ENCODE peak calls at places on chromosomes 7 and 10, in four cellular contexts. G is GM12878, O is K562, Y is endothelial cell of umbilical vein. U is an unnamed sample.

GRCh38 chr10:126902157-126902556 is 3.1 kb upstream of the DOCK1 start:
- DNase-seq in G (no peak), O (no peak), Y (no peak), U (peak; percentile 69)

GRCh38 chr10:132452216-132452650 is 55.2 kb downstream of the PWWP2B start:
- DNase-seq in G (no peak), O (no peak), Y (no peak), U (no peak)

GRCh38 chr10:76582536-76582935 is 1055.1 kb downstream of the KCNMA1 start:
- DNase-seq in G (no peak), O (no peak), Y (no peak), U (peak; percentile 65)

GRCh38 chr7:93350338-93350737 is 118.2 kb downstream of the VPS50 start:
- DNase-seq in G (no peak), O (no peak), Y (no peak), U (no peak)

GRCh38 chr7:3107228-3107763 is 63.6 kb upstream of the CARD11 start:
- DNase-seq in G (no peak), O (no peak), Y (no peak), U (no peak)

GRCh38 chr7:22255342-22255741 is 101.6 kb downstream of the RAPGEF5 start:
- DNase-seq in G (no peak), O (no peak), Y (no peak), U (no peak)

GRCh38 chr7:151930695-151931094 is 25.6 kb upstream of the GALNTL5 start:
- DNase-seq in G (no peak), O (no peak), Y (no peak), U (no peak)

GRCh38 chr7:19681596-19681995 is 27.2 kb downstream of the POLR1F start:
- DNase-seq in G (no peak), O (no peak), Y (no peak), U (no peak)

GRCh38 chr10:114489521-114490310 is 85.4 kb upstream of the AFAP1L2 start:
- DNase-seq in G (no peak), O (no peak), Y (peak; percentile 83), U (no peak)

GRCh38 chr7:40965745-40966144 is 737.1 kb downstream of the INHBA start:
- DNase-seq in G (peak; percentile 15), O (no peak), Y (no peak), U (no peak)

GRCh38 chr10:130689743-130690626 is 553.8 kb downstream of the GLRX3 start:
- DNase-seq in G (no peak), O (no peak), Y (no peak), U (no peak)

GRCh38 chr10:7857259-7857658 is 39.0 kb downstream of the TAF3 start:
- DNase-seq in G (no peak), O (no peak), Y (peak; percentile 14), U (no peak)

GRCh38 chr7:115975766-115976165 is 54.8 kb downstream of the TFEC start:
- DNase-seq in G (no peak), O (no peak), Y (no peak), U (no peak)

GRCh38 chr10:124517931-124518330 is 56.3 kb downstream of the LHPP start:
- DNase-seq in G (no peak), O (no peak), Y (no peak), U (no peak)

DNA sequence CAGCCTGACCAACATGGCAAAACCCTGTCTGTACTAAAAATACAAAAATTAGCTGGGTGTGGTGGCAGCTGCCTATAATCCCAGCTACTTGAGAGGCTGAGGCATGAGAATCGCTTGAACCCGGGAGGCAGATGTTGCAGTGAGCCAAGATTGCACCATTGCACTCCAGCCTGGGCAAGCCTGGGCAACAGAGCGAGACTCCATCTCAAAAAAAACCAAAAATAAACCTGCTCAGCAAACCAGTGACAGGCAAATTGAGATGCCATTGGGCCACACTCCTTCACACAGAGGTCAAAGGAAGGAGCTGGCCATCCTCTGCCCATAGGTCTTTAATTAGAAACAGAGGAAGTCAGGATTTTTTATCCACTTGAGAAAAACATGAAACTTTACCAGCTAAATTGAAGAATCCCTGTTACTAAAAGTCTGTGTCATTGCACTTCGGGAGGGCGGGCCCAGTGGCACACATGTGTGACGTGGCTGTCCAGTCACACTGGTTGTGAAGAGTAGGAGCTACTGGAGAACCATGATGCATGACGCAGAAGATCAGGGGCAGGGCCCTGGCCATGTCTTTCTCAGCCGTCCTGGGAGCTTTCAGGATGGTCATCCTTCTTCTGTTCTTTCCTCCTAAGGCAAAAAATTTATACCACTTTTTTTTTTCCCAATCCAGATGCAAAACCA is 118.3 kb upstream of the ZNF438 start:
- DNase-seq in G (no peak), O (no peak), Y (no peak), U (no peak)
- TF ChIP-seq POLR2A in G (no peak), O (no peak), Y (no peak), U (no peak)

GRCh38 chr10:14325325-14325955 is 5.3 kb downstream of the FRMD4A start:
- DNase-seq in G (no peak), O (peak; percentile 56), Y (peak; percentile 35), U (peak; percentile 12)
- TF ChIP-seq FOS in G (no peak), O (no peak), Y (no peak), U (no peak)

DNA sequence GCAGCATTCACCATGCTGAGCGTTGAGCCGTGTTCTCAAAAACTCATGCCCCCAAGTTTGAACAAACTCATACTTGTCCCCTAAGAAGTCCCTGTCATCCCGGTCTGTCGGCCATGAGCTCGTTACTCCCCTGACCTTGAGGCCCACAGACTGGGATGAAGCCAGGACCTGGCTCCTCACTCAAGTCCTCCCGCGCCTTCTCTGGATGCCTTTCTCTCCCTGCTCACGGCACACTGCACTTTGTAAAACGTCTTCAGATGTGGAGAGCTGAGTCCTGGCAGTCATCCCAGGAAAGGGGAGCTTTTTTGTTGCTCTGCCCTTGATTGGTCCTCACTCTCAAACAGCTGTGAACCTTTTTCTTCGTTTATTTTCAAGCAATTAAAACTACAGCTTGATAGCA is 110.8 kb downstream of the JAZF1 start:
- DNase-seq in G (no peak), O (no peak), Y (no peak), U (peak; percentile 79)
- TF ChIP-seq POLR2A in G (no peak), O (no peak), Y (no peak), U (no peak)

DNA sequence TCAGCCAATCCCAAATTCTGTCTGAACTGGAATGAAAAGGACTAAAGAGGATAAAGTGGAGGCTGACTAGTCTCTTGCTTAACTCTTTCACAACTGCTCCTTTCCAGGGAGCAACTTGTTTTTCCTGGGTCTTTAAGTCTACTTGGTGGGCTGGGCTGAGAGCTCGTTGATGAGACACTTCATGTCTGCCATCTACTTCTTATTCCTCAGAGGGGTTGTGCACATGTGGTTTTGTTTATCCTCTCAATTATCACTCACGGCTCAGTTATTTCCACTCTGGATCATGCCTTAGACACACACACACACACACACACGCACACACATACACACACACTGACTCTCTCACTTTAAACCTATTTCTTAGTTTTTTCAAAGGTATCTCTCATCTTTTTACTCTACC is 298.6 kb upstream of the MTPN start:
- DNase-seq in G (no peak), O (no peak), Y (no peak), U (no peak)
- TF ChIP-seq FOS in G (no peak), O (no peak), Y (no peak), U (no peak)

U was measured in IMR-90.